ENCODE peak calls at places on chromosomes 11 and 22, in seven cellular contexts. S, Z, F, J, R, Y and N are unnamed samples.

GRCh38 chr11:9065614-9066431 is 25.6 kb downstream of the SCUBE2 start:
- DNase-seq in J (no peak), Z (no peak), F (no peak), Y (no peak), S (no peak), R (no peak), N (no peak)

GRCh38 chr11:117704416-117705150 is 92.4 kb downstream of the DSCAML1 start:
- DNase-seq in J (no peak), F (no peak), Y (no peak), Z (no peak), S (no peak), R (peak), N (no peak)

GRCh38 chr11:79400717-79401330 is 40.0 kb downstream of the TENM4 start:
- DNase-seq in Z (no peak), S (no peak), Y (peak), J (no peak), F (no peak), R (no peak), N (no peak)

GRCh38 chr11:93659216-93659615 is 2.3 kb upstream of the CEP295 start:
- DNase-seq in S (no peak), Z (no peak), R (no peak), Y (no peak), J (no peak), F (no peak), N (no peak)

GRCh38 chr22:48682517-48682916 is 1145.2 kb downstream of the BRD1 start:
- DNase-seq in R (no peak), Z (no peak), J (no peak), F (no peak), Y (no peak), S (no peak), N (no peak)

GRCh38 chr11:120413480-120413879 is 77.3 kb downstream of the ARHGEF12 start:
- DNase-seq in Z (no peak), S (no peak), Y (no peak), R (no peak), F (no peak), J (no peak), N (no peak)

GRCh38 chr11:67302571-67303131 is 679 bp upstream of the SSH3 start:
- DNase-seq in F (no peak), Z (no peak), J (no peak), Y (no peak), R (no peak), S (peak), N (no peak)

GRCh38 chr11:65973439-65974110 is 12.0 kb downstream of the SART1 start:
- DNase-seq in F (no peak), J (no peak), S (no peak), R (no peak), Z (no peak), Y (no peak), N (no peak)

GRCh38 chr11:8225589-8226036 is 38.1 kb downstream of the LMO1 start:
- DNase-seq in R (no peak), S (peak), Z (no peak), J (peak), F (peak), Y (peak), N (peak)

GRCh38 chr11:108915666-108916065 is 250.8 kb downstream of the DDX10 start:
- DNase-seq in F (no peak), Z (no peak), R (no peak), J (no peak), Y (no peak), S (no peak), N (no peak)